ENCODE peak calls at places on chromosomes 11 and 22, in five cellular contexts. One of them, this sample, is unnamed.

GRCh38 chr11:3229673-3230630 is 2.3 kb downstream of the MRGPRE start:
- DNase-seq in GM12865: no peak
- DNase-seq in nephron progenitor cell: no peak
- DNase-seq in kidney epithelial cell: no peak
- DNase-seq in mucosa of descending colon: no peak
- DNase-seq in this sample: no peak

GRCh38 chr11:19889531-19889930 is 176.9 kb downstream of the NAV2 start:
- DNase-seq in GM12865: no peak
- DNase-seq in nephron progenitor cell: no peak
- DNase-seq in kidney epithelial cell: peak; percentile 31
- DNase-seq in mucosa of descending colon: no peak
- DNase-seq in this sample: no peak

GRCh38 chr11:27965559-27965958 is 142.4 kb downstream of the KIF18A start:
- DNase-seq in GM12865: no peak
- DNase-seq in nephron progenitor cell: no peak
- DNase-seq in kidney epithelial cell: no peak
- DNase-seq in mucosa of descending colon: no peak
- DNase-seq in this sample: no peak

GRCh38 chr22:49825944-49826602 is 1.6 kb downstream of the BRD1 start:
- DNase-seq in GM12865: peak; percentile 46
- DNase-seq in nephron progenitor cell: peak; percentile 27
- DNase-seq in kidney epithelial cell: no peak
- DNase-seq in mucosa of descending colon: peak; percentile 77
- DNase-seq in this sample: no peak

GRCh38 chr11:96221244-96222070 is 121.5 kb downstream of the MAML2 start:
- DNase-seq in GM12865: no peak
- DNase-seq in nephron progenitor cell: no peak
- DNase-seq in kidney epithelial cell: no peak
- DNase-seq in mucosa of descending colon: no peak
- DNase-seq in this sample: no peak

GRCh38 chr22:41810022-41810421 is 9.5 kb downstream of the CCDC134 start:
- DNase-seq in GM12865: no peak
- DNase-seq in nephron progenitor cell: no peak
- DNase-seq in kidney epithelial cell: no peak
- DNase-seq in mucosa of descending colon: no peak
- DNase-seq in this sample: no peak

GRCh38 chr22:22465782-22466181 is 42.8 kb downstream of the ZNF280B start:
- DNase-seq in GM12865: no peak
- DNase-seq in nephron progenitor cell: no peak
- DNase-seq in kidney epithelial cell: no peak
- DNase-seq in mucosa of descending colon: no peak
- DNase-seq in this sample: no peak

GRCh38 chr11:11382858-11383532 is 29.9 kb upstream of the CSNK2A3 start:
- DNase-seq in GM12865: no peak
- DNase-seq in nephron progenitor cell: no peak
- DNase-seq in kidney epithelial cell: no peak
- DNase-seq in mucosa of descending colon: no peak
- DNase-seq in this sample: no peak

GRCh38 chr22:24985824-24986214 is 33.3 kb downstream of the KIAA1671 start:
- DNase-seq in GM12865: no peak
- DNase-seq in nephron progenitor cell: no peak
- DNase-seq in kidney epithelial cell: no peak
- DNase-seq in mucosa of descending colon: no peak
- DNase-seq in this sample: no peak

GRCh38 chr11:65777821-65778361 is 2.9 kb downstream of the AP5B1 start:
- DNase-seq in GM12865: no peak
- DNase-seq in nephron progenitor cell: no peak
- DNase-seq in kidney epithelial cell: no peak
- DNase-seq in mucosa of descending colon: no peak
- DNase-seq in this sample: no peak

GRCh38 chr11:79419120-79419519 is 21.7 kb downstream of the TENM4 start:
- DNase-seq in GM12865: no peak
- DNase-seq in nephron progenitor cell: no peak
- DNase-seq in kidney epithelial cell: peak; percentile 92
- DNase-seq in mucosa of descending colon: peak; percentile 57
- DNase-seq in this sample: no peak

GRCh38 chr11:39374963-39375698 is 2084.3 kb downstream of the LRRC4C start:
- DNase-seq in GM12865: peak; percentile 18
- DNase-seq in nephron progenitor cell: peak; percentile 9
- DNase-seq in kidney epithelial cell: no peak
- DNase-seq in mucosa of descending colon: no peak
- DNase-seq in this sample: no peak

GRCh38 chr22:48923909-48924475 is 903.7 kb downstream of the BRD1 start:
- DNase-seq in GM12865: no peak
- DNase-seq in nephron progenitor cell: no peak
- DNase-seq in kidney epithelial cell: no peak
- DNase-seq in mucosa of descending colon: no peak
- DNase-seq in this sample: no peak

GRCh38 chr22:44807915-44808690 is 55.7 kb downstream of the ARHGAP8 start:
- DNase-seq in GM12865: no peak
- DNase-seq in nephron progenitor cell: peak; percentile 61
- DNase-seq in kidney epithelial cell: no peak
- DNase-seq in mucosa of descending colon: no peak
- DNase-seq in this sample: no peak

GRCh38 chr22:48089601-48090331 is 1327.3 kb downstream of the TBC1D22A start:
- DNase-seq in GM12865: no peak
- DNase-seq in nephron progenitor cell: peak; percentile 42
- DNase-seq in kidney epithelial cell: no peak
- DNase-seq in mucosa of descending colon: no peak
- DNase-seq in this sample: no peak

GRCh38 chr11:97965849-97966646 is 1054.7 kb upstream of the CNTN5 start:
- DNase-seq in GM12865: no peak
- DNase-seq in nephron progenitor cell: no peak
- DNase-seq in kidney epithelial cell: peak; percentile 64
- DNase-seq in mucosa of descending colon: no peak
- DNase-seq in this sample: no peak

GRCh38 chr11:111765320-111765983 is 737 bp downstream of the PPP2R1B start:
- DNase-seq in GM12865: no peak
- DNase-seq in nephron progenitor cell: no peak
- DNase-seq in kidney epithelial cell: no peak
- DNase-seq in mucosa of descending colon: no peak
- DNase-seq in this sample: no peak

GRCh38 chr22:48893288-48894063 is 934.2 kb downstream of the BRD1 start:
- DNase-seq in GM12865: no peak
- DNase-seq in nephron progenitor cell: no peak
- DNase-seq in kidney epithelial cell: no peak
- DNase-seq in mucosa of descending colon: no peak
- DNase-seq in this sample: no peak

GRCh38 chr11:127103586-127104388 is 103.2 kb upstream of the KIRREL3 start:
- DNase-seq in GM12865: no peak
- DNase-seq in nephron progenitor cell: no peak
- DNase-seq in kidney epithelial cell: no peak
- DNase-seq in mucosa of descending colon: no peak
- DNase-seq in this sample: no peak

GRCh38 chr11:15985127-15985862 is 371.1 kb downstream of the SOX6 start:
- DNase-seq in GM12865: no peak
- DNase-seq in nephron progenitor cell: no peak
- DNase-seq in kidney epithelial cell: no peak
- DNase-seq in mucosa of descending colon: no peak
- DNase-seq in this sample: no peak

GRCh38 chr11:2881974-2882362 is 3.6 kb downstream of the CDKN1C start:
- DNase-seq in GM12865: no peak
- DNase-seq in nephron progenitor cell: no peak
- DNase-seq in kidney epithelial cell: no peak
- DNase-seq in mucosa of descending colon: no peak
- DNase-seq in this sample: no peak

GRCh38 chr11:95338430-95338991 is 107.5 kb upstream of the SESN3 start:
- DNase-seq in GM12865: no peak
- DNase-seq in nephron progenitor cell: no peak
- DNase-seq in kidney epithelial cell: no peak
- DNase-seq in mucosa of descending colon: peak; percentile 53
- DNase-seq in this sample: no peak

GRCh38 chr11:2207773-2208621 is 36.4 kb upstream of the TH start:
- DNase-seq in GM12865: no peak
- DNase-seq in nephron progenitor cell: no peak
- DNase-seq in kidney epithelial cell: no peak
- DNase-seq in mucosa of descending colon: no peak
- DNase-seq in this sample: peak; percentile 7

GRCh38 chr11:48025983-48026340 is 45.6 kb downstream of the PTPRJ start:
- DNase-seq in GM12865: no peak
- DNase-seq in nephron progenitor cell: no peak
- DNase-seq in kidney epithelial cell: no peak
- DNase-seq in mucosa of descending colon: no peak
- DNase-seq in this sample: no peak

GRCh38 chr11:10080134-10080533 is 213.9 kb downstream of the SBF2 start:
- DNase-seq in GM12865: no peak
- DNase-seq in nephron progenitor cell: no peak
- DNase-seq in kidney epithelial cell: no peak
- DNase-seq in mucosa of descending colon: no peak
- DNase-seq in this sample: no peak

GRCh38 chr11:121132211-121132976 is 31.4 kb downstream of the TECTA start:
- DNase-seq in GM12865: no peak
- DNase-seq in nephron progenitor cell: no peak
- DNase-seq in kidney epithelial cell: no peak
- DNase-seq in mucosa of descending colon: no peak
- DNase-seq in this sample: no peak

GRCh38 chr11:79025622-79026021 is 415.2 kb downstream of the TENM4 start:
- DNase-seq in GM12865: no peak
- DNase-seq in nephron progenitor cell: no peak
- DNase-seq in kidney epithelial cell: no peak
- DNase-seq in mucosa of descending colon: no peak
- DNase-seq in this sample: no peak

GRCh38 chr11:117910941-117911630 is 18.1 kb downstream of the TMPRSS13 start:
- DNase-seq in GM12865: no peak
- DNase-seq in nephron progenitor cell: no peak
- DNase-seq in kidney epithelial cell: no peak
- DNase-seq in mucosa of descending colon: no peak
- DNase-seq in this sample: no peak

GRCh38 chr11:14500181-14500651 is 605 bp upstream of the COPB1 start:
- DNase-seq in GM12865: peak; percentile 72
- DNase-seq in nephron progenitor cell: peak; percentile 14
- DNase-seq in kidney epithelial cell: no peak
- DNase-seq in mucosa of descending colon: peak; percentile 69
- DNase-seq in this sample: no peak

GRCh38 chr22:47943729-47944700 is 1181.6 kb downstream of the TBC1D22A start:
- DNase-seq in GM12865: peak; percentile 3
- DNase-seq in nephron progenitor cell: no peak
- DNase-seq in kidney epithelial cell: no peak
- DNase-seq in mucosa of descending colon: no peak
- DNase-seq in this sample: no peak

GRCh38 chr11:94885133-94885532 is 88.2 kb downstream of the CWC15 start:
- DNase-seq in GM12865: peak; percentile 46
- DNase-seq in nephron progenitor cell: no peak
- DNase-seq in kidney epithelial cell: peak; percentile 68
- DNase-seq in mucosa of descending colon: no peak
- DNase-seq in this sample: no peak

GRCh38 chr11:1131033-1131911 is 26.5 kb upstream of the MUC5AC start:
- DNase-seq in GM12865: no peak
- DNase-seq in nephron progenitor cell: no peak
- DNase-seq in kidney epithelial cell: no peak
- DNase-seq in mucosa of descending colon: no peak
- DNase-seq in this sample: peak; percentile 8

DNA sequence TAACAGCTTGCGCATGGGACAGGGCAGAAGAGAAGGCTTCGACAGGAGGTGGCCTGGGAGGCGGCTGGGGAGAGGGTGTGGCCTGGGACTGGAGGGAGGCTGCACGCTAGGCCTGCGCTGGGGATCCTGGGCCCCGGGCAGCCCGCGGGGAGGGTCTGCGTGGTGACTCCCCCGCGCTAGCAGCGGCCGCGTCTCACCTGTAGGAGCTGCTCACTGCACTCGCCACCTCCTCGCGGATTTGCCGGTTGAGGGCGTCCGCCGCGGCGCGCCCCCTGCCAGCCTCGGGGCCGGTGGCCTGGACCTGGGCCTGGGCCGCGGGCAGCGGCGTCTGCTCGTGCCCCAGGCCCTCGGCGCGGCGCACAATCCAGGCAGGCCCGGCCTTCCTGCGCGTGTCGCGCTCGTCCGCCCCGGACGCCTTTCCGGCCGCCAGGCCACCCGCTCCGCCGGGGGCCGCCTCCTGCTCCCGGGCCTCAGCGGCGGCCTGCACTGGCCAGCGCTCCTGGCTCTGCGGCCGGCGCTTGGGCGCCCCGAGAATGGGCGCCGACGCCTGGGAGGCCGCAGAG is 1.5 kb downstream of the MAP6 start:
- DNase-seq in GM12865: peak; percentile 11
- DNase-seq in nephron progenitor cell: peak; percentile 52
- DNase-seq in kidney epithelial cell: no peak
- DNase-seq in mucosa of descending colon: no peak
- DNase-seq in this sample: no peak
- TF ChIP-seq CTCF in GM12865: no peak
- TF ChIP-seq CTCF in nephron progenitor cell: no peak
- TF ChIP-seq CTCF in kidney epithelial cell: no peak
- TF ChIP-seq CTCF in mucosa of descending colon: no peak
- TF ChIP-seq CTCF in this sample: peak; percentile 25

DNA sequence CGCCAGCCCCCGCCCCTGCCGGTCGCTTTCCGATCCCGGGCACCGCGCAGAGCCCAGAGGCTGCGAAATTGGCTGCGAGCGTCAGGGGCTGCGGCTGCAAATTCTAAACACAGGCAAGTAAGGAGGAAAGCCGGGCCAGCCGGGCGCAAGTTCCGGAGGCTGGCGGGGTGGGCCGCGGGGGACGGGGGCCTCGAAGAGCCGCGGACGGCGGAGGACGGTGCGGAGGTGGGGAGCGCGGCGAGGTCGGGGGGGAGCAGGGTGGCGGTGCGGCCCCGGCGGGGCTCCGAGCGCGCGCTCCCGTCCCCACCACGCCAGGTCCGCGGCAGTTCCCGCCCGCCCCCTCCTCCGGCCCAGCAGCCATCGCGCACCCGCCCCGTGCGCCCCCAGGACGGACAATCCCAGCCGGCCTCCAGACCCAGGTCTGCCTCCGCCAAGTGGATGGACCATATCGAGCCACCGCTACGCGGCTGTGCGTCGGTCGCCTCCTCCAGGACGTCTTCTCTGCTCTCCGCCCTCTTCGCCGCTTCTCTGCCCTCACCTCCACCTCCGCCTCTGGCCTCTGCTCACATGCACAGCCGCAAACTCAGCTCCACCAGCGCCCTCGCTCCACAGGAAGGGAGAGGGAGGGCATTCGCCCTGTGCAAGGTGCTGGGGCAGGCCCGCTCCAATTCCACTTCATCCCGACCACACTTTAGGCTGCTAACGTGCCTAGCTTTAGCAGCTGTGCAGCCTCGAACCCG is 7.2 kb downstream of the ELFN2 start:
- DNase-seq in GM12865: peak; percentile 10
- DNase-seq in nephron progenitor cell: peak; percentile 61
- DNase-seq in kidney epithelial cell: no peak
- DNase-seq in mucosa of descending colon: no peak
- DNase-seq in this sample: no peak
- TF ChIP-seq CTCF in GM12865: no peak
- TF ChIP-seq CTCF in nephron progenitor cell: no peak
- TF ChIP-seq CTCF in kidney epithelial cell: no peak
- TF ChIP-seq CTCF in mucosa of descending colon: no peak
- TF ChIP-seq CTCF in this sample: no peak

GRCh38 chr11:133214646-133215045 is 317.7 kb downstream of the OPCML start:
- DNase-seq in GM12865: no peak
- DNase-seq in nephron progenitor cell: no peak
- DNase-seq in kidney epithelial cell: no peak
- DNase-seq in mucosa of descending colon: no peak
- DNase-seq in this sample: no peak

GRCh38 chr11:133215529-133216230 is 316.6 kb downstream of the OPCML start:
- DNase-seq in GM12865: no peak
- DNase-seq in nephron progenitor cell: peak; percentile 22
- DNase-seq in kidney epithelial cell: no peak
- DNase-seq in mucosa of descending colon: no peak
- DNase-seq in this sample: no peak

GRCh38 chr11:133219543-133219942 is 312.8 kb downstream of the OPCML start:
- DNase-seq in GM12865: no peak
- DNase-seq in nephron progenitor cell: no peak
- DNase-seq in kidney epithelial cell: no peak
- DNase-seq in mucosa of descending colon: no peak
- DNase-seq in this sample: no peak
- TF ChIP-seq CTCF in GM12865: no peak
- TF ChIP-seq CTCF in nephron progenitor cell: peak; percentile 11
- TF ChIP-seq CTCF in kidney epithelial cell: no peak
- TF ChIP-seq CTCF in mucosa of descending colon: no peak
- TF ChIP-seq CTCF in this sample: no peak

GRCh38 chr22:29524440-29525191 is 28.9 kb downstream of the THOC5 start:
- DNase-seq in GM12865: peak; percentile 46
- DNase-seq in nephron progenitor cell: peak; percentile 18
- DNase-seq in kidney epithelial cell: no peak
- DNase-seq in mucosa of descending colon: no peak
- DNase-seq in this sample: peak; percentile 25
- TF ChIP-seq CTCF in GM12865: peak; percentile 60
- TF ChIP-seq CTCF in nephron progenitor cell: peak; percentile 17
- TF ChIP-seq CTCF in kidney epithelial cell: peak; percentile 51
- TF ChIP-seq CTCF in mucosa of descending colon: no peak
- TF ChIP-seq CTCF in this sample: peak; percentile 49